ENCODE peak calls at places on chromosomes 12 and 14, in four cellular contexts. One of them, this sample, is unnamed.

GRCh38 chr12:57756406-57757341 is 1.8 kb downstream of the MARCHF9 start:
- DNase-seq in IMR-90: no peak
- DNase-seq in H1: peak; percentile 88
- DNase-seq in neuronal stem cell: no peak
- DNase-seq in this sample: peak; percentile 89

GRCh38 chr14:100103261-100104005 is 38.2 kb downstream of the EVL start:
- DNase-seq in IMR-90: peak; percentile 13
- DNase-seq in H1: no peak
- DNase-seq in neuronal stem cell: no peak
- DNase-seq in this sample: no peak

GRCh38 chr14:68188174-68188573 is 368.6 kb downstream of the RAD51B start:
- DNase-seq in IMR-90: no peak
- DNase-seq in H1: no peak
- DNase-seq in neuronal stem cell: no peak
- DNase-seq in this sample: no peak

GRCh38 chr12:97784904-97785303 is 322.3 kb downstream of the RMST start:
- DNase-seq in IMR-90: no peak
- DNase-seq in H1: no peak
- DNase-seq in neuronal stem cell: no peak
- DNase-seq in this sample: no peak

GRCh38 chr14:68376067-68376810 is 416.6 kb downstream of the ZFP36L1 start:
- DNase-seq in IMR-90: no peak
- DNase-seq in H1: no peak
- DNase-seq in neuronal stem cell: no peak
- DNase-seq in this sample: no peak

GRCh38 chr12:52508211-52508610 is 12.0 kb downstream of the KRT5 start:
- DNase-seq in IMR-90: no peak
- DNase-seq in H1: no peak
- DNase-seq in neuronal stem cell: no peak
- DNase-seq in this sample: no peak

GRCh38 chr14:22613091-22613695 is 15.1 kb downstream of the ABHD4 start:
- DNase-seq in IMR-90: no peak
- DNase-seq in H1: no peak
- DNase-seq in neuronal stem cell: no peak
- DNase-seq in this sample: no peak

GRCh38 chr14:104913413-104913812 is 11.3 kb upstream of the PLD4 start:
- DNase-seq in IMR-90: no peak
- DNase-seq in H1: no peak
- DNase-seq in neuronal stem cell: no peak
- DNase-seq in this sample: no peak

GRCh38 chr12:45356822-45357546 is 141.1 kb downstream of the ANO6 start:
- DNase-seq in IMR-90: no peak
- DNase-seq in H1: no peak
- DNase-seq in neuronal stem cell: no peak
- DNase-seq in this sample: no peak

GRCh38 chr12:72491399-72491798 is 219.2 kb downstream of the TRHDE start:
- DNase-seq in IMR-90: peak; percentile 66
- DNase-seq in H1: no peak
- DNase-seq in neuronal stem cell: no peak
- DNase-seq in this sample: no peak

GRCh38 chr12:68815928-68816800 is 8.2 kb downstream of the MDM2 start:
- DNase-seq in IMR-90: no peak
- DNase-seq in H1: no peak
- DNase-seq in neuronal stem cell: no peak
- DNase-seq in this sample: no peak

GRCh38 chr14:55458800-55459577 is 18.6 kb upstream of the TBPL2 start:
- DNase-seq in IMR-90: peak; percentile 48
- DNase-seq in H1: no peak
- DNase-seq in neuronal stem cell: no peak
- DNase-seq in this sample: no peak

GRCh38 chr14:80356413-80356812 is 145.1 kb upstream of the DIO2 start:
- DNase-seq in IMR-90: peak; percentile 40
- DNase-seq in H1: no peak
- DNase-seq in neuronal stem cell: no peak
- DNase-seq in this sample: no peak

GRCh38 chr12:26524862-26525465 is 308.0 kb downstream of the ITPR2 start:
- DNase-seq in IMR-90: peak; percentile 28
- DNase-seq in H1: peak; percentile 62
- DNase-seq in neuronal stem cell: no peak
- DNase-seq in this sample: no peak

GRCh38 chr14:94237983-94238382 is 55.1 kb downstream of the SERPINA10 start:
- DNase-seq in IMR-90: no peak
- DNase-seq in H1: no peak
- DNase-seq in neuronal stem cell: no peak
- DNase-seq in this sample: no peak

GRCh38 chr12:82730832-82731497 is 44.3 kb downstream of the TMTC2 start:
- DNase-seq in IMR-90: peak; percentile 4
- DNase-seq in H1: no peak
- DNase-seq in neuronal stem cell: no peak
- DNase-seq in this sample: no peak

GRCh38 chr14:102575479-102576428 is 16.7 kb upstream of the RCOR1 start:
- DNase-seq in IMR-90: no peak
- DNase-seq in H1: no peak
- DNase-seq in neuronal stem cell: no peak
- DNase-seq in this sample: no peak

GRCh38 chr12:122079532-122080081 is 1.1 kb downstream of the MLXIP start:
- DNase-seq in IMR-90: no peak
- DNase-seq in H1: no peak
- DNase-seq in neuronal stem cell: no peak
- DNase-seq in this sample: no peak
- H3K18ac ChIP-seq in IMR-90: peak overlapping the region; percentile 32
- H3K18ac ChIP-seq in H1: no peak overlapping the region
- H3K18ac ChIP-seq in neuronal stem cell: no peak overlapping the region
- H3K18ac ChIP-seq in this sample: no peak overlapping the region

GRCh38 chr14:101358320-101358569 is 203.1 kb upstream of the DIO3 start:
- DNase-seq in IMR-90: no peak
- DNase-seq in H1: no peak
- DNase-seq in neuronal stem cell: no peak
- DNase-seq in this sample: no peak

GRCh38 chr14:101361044-101361443 is 200.3 kb upstream of the DIO3 start:
- DNase-seq in IMR-90: no peak
- DNase-seq in H1: no peak
- DNase-seq in neuronal stem cell: no peak
- DNase-seq in this sample: no peak

GRCh38 chr14:101358726-101359125 is 202.6 kb upstream of the DIO3 start:
- DNase-seq in IMR-90: no peak
- DNase-seq in H1: no peak
- DNase-seq in neuronal stem cell: no peak
- DNase-seq in this sample: no peak

GRCh38 chr14:101360045-101360931 is 201.0 kb upstream of the DIO3 start:
- DNase-seq in IMR-90: no peak
- DNase-seq in H1: no peak
- DNase-seq in neuronal stem cell: no peak
- DNase-seq in this sample: no peak

GRCh38 chr14:101359221-101360044 is 201.9 kb upstream of the DIO3 start:
- DNase-seq in IMR-90: no peak
- DNase-seq in H1: no peak
- DNase-seq in neuronal stem cell: no peak
- DNase-seq in this sample: no peak
- H4K91ac ChIP-seq in IMR-90: no peak overlapping the region
- H4K91ac ChIP-seq in H1: no peak overlapping the region
- H4K91ac ChIP-seq in neuronal stem cell: no peak overlapping the region
- H4K91ac ChIP-seq in this sample: no peak overlapping the region

DNA sequence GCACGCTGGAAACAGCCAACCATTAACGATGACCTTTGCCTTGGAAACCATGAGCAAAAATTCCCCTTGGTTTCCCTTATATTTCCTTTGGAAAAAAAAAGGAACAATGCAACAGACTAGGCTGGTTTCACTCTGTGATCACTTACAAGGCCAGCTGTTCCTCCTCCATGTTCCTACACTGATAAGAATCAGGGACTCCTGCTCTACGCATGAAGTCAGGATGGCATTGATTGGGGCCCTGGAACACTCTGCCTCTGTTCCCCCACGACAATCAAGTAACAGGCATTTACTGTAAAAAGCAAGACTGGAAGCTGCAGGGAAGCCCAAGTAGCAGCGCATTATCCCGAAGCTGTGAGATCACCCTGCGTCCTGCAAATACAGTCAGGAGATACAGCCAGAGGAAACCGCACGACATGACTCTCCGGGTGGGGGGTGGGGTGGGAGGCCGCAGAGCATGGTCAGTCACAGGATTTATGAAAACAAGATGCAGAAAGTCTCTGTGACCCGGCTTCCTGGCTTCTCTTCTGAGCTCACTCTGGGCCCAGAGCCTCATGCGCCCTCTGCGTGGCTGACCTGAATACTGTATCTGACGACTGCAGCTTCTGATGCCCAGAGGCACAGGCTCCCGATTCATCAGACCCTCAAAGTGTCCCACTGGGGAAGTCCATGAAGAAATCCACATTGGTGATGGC is 31.1 kb downstream of the SSH1 start:
- DNase-seq in IMR-90: peak; percentile 97
- DNase-seq in H1: no peak
- DNase-seq in neuronal stem cell: no peak
- DNase-seq in this sample: no peak
- H3K18ac ChIP-seq in IMR-90: peak overlapping the region; percentile 95
- H3K18ac ChIP-seq in H1: no peak overlapping the region
- H3K18ac ChIP-seq in neuronal stem cell: no peak overlapping the region
- H3K18ac ChIP-seq in this sample: peak overlapping the region; percentile 34

DNA sequence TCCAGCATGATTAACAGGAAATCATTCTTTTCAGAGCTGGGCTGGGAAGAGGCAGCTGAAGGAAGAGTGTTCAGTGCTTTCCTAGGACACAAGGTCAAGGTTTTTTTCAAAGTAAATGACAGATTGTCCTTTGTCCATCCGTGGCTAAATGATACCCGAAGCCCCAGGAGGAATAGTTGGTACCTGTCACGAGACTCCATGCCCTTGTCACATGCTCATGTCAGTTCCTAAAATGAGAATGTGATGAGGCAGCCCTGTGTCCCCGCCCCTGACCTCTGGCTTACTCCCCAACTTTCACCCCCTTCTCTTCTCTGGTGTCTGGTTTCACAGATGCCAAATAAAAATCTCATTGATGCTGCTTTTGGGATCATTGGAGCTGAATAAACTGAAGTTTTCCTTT is 65.2 kb downstream of the PPP1R36 start:
- DNase-seq in IMR-90: no peak
- DNase-seq in H1: no peak
- DNase-seq in neuronal stem cell: no peak
- DNase-seq in this sample: no peak
- H4K91ac ChIP-seq in IMR-90: peak overlapping the region; percentile 98
- H4K91ac ChIP-seq in H1: no peak overlapping the region
- H4K91ac ChIP-seq in neuronal stem cell: no peak overlapping the region
- H4K91ac ChIP-seq in this sample: no peak overlapping the region

GRCh38 chr12:119177056-119177325 is 1.7 kb upstream of the HSPB8 start:
- DNase-seq in IMR-90: no peak
- DNase-seq in H1: no peak
- DNase-seq in neuronal stem cell: no peak
- DNase-seq in this sample: no peak

GRCh38 chr12:119179335-119180021 is 747 bp downstream of the HSPB8 start:
- DNase-seq in IMR-90: peak; percentile 70
- DNase-seq in H1: peak; percentile 58
- DNase-seq in neuronal stem cell: no peak
- DNase-seq in this sample: peak; percentile 80

GRCh38 chr12:119180380-119181040 is 1.8 kb downstream of the HSPB8 start:
- DNase-seq in IMR-90: peak; percentile 66
- DNase-seq in H1: no peak
- DNase-seq in neuronal stem cell: no peak
- DNase-seq in this sample: peak; percentile 46

GRCh38 chr12:119177724-119178380 is 879 bp upstream of the HSPB8 start:
- DNase-seq in IMR-90: no peak
- DNase-seq in H1: no peak
- DNase-seq in neuronal stem cell: no peak
- DNase-seq in this sample: peak; percentile 52

GRCh38 chr12:119178544-119179334 is at the start of gene HSPB8:
- DNase-seq in IMR-90: peak; percentile 91
- DNase-seq in H1: peak; percentile 72
- DNase-seq in neuronal stem cell: no peak
- DNase-seq in this sample: peak; percentile 89
- H3K18ac ChIP-seq in IMR-90: no peak within 1 kb of the TSS
- H3K18ac ChIP-seq in H1: peak within 1 kb of the TSS; percentile 83
- H3K18ac ChIP-seq in neuronal stem cell: peak within 1 kb of the TSS; percentile 81
- H3K18ac ChIP-seq in this sample: peak within 1 kb of the TSS; percentile 46

GRCh38 chr14:21072102-21072501 is 2.0 kb downstream of the ARHGEF40 start:
- DNase-seq in IMR-90: peak; percentile 81
- DNase-seq in H1: no peak
- DNase-seq in neuronal stem cell: no peak
- DNase-seq in this sample: no peak

GRCh38 chr14:21073921-21074320 is 3.8 kb downstream of the ARHGEF40 start:
- DNase-seq in IMR-90: no peak
- DNase-seq in H1: no peak
- DNase-seq in neuronal stem cell: no peak
- DNase-seq in this sample: no peak

GRCh38 chr14:21072781-21073339 is 2.8 kb downstream of the ARHGEF40 start:
- DNase-seq in IMR-90: no peak
- DNase-seq in H1: no peak
- DNase-seq in neuronal stem cell: no peak
- DNase-seq in this sample: no peak

GRCh38 chr14:21075719-21076437 is 5.8 kb downstream of the ARHGEF40 start:
- DNase-seq in IMR-90: no peak
- DNase-seq in H1: no peak
- DNase-seq in neuronal stem cell: no peak
- DNase-seq in this sample: no peak

DNA sequence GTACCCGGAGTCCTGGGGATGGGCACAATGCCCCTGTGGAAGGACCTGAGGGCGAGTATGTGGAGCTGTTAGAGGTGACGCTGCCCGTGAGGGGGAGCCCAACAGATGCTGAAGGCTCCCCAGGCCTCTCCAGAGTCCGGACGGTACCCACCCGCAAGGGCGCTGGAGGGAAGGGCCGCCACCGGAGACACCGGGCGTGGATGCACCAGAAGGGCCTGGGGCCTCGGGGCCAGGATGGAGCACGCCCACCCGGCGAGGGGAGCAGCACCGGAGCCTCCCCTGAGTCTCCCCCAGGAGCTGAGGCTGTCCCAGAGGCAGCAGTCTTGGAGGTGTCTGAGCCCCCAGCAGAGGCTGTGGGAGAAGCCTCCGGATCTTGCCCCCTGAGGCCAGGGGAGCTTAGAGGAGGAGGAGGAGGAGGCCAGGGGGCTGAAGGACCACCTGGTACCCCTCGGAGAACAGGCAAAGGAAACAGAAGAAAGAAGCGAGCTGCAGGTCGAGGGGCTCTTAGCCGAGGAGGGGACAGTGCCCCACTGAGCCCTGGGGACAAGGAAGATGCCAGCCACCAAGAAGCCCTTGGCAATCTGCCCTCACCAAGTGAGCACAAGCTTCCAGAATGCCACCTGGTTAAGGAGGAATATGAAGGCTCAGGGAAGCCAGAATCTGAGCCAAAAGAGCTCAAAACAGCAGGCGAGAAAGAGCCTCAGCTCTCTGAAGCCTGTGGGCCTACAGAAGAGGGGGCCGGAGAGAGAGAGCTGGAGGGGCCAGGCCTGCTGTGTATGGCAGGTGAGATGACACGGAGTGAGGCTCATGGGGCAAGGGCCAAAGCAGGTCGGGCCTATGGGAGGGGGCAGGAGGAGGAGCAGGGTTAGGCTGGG is 4.5 kb downstream of the ARHGEF40 start:
- DNase-seq in IMR-90: no peak
- DNase-seq in H1: no peak
- DNase-seq in neuronal stem cell: no peak
- DNase-seq in this sample: no peak
- H4K91ac ChIP-seq in IMR-90: no peak overlapping the region
- H4K91ac ChIP-seq in H1: no peak overlapping the region
- H4K91ac ChIP-seq in neuronal stem cell: no peak overlapping the region
- H4K91ac ChIP-seq in this sample: no peak overlapping the region

GRCh38 chr12:120367252-120367923 is 1.6 kb downstream of the MSI1 start:
- DNase-seq in IMR-90: no peak
- DNase-seq in H1: peak; percentile 79
- DNase-seq in neuronal stem cell: peak; percentile 49
- DNase-seq in this sample: peak; percentile 77
- H3K18ac ChIP-seq in IMR-90: no peak overlapping the region
- H3K18ac ChIP-seq in H1: peak overlapping the region; percentile 60
- H3K18ac ChIP-seq in neuronal stem cell: peak overlapping the region; percentile 98
- H3K18ac ChIP-seq in this sample: peak overlapping the region; percentile 4

GRCh38 chr12:2319136-2319535 is 266.3 kb downstream of the CACNA1C start:
- DNase-seq in IMR-90: no peak
- DNase-seq in H1: no peak
- DNase-seq in neuronal stem cell: no peak
- DNase-seq in this sample: no peak
- H4K91ac ChIP-seq in IMR-90: peak overlapping the region; percentile 62
- H4K91ac ChIP-seq in H1: peak overlapping the region; percentile 71
- H4K91ac ChIP-seq in neuronal stem cell: peak overlapping the region; percentile 47
- H4K91ac ChIP-seq in this sample: no peak overlapping the region

This sample was measured in H9.